ENCODE peak calls at places on chromosomes 1 and 21, in four cellular contexts. S is neuronal stem cell, W is pancreas, E is substantia nigra. N is an unnamed sample.

GRCh38 chr1:65425697-65426096 is 5.2 kb downstream of the LEPR start:
- DNase-seq in W (no peak), E (no peak), S (no peak), N (no peak)

GRCh38 chr21:44982558-44983244 is 42.9 kb downstream of the SLX9 start:
- DNase-seq in S (no peak), W (no peak), E (no peak), N (no peak)

GRCh38 chr1:116907351-116907750 is 2.4 kb upstream of the PTGFRN start:
- DNase-seq in E (no peak), S (no peak), W (no peak), N (no peak)

GRCh38 chr1:25487628-25488027 is 55.8 kb upstream of the LDLRAP1 start:
- DNase-seq in W (no peak), S (no peak), E (no peak), N (no peak)

GRCh38 chr1:231951399-231951798 is 324.8 kb downstream of the DISC1 start:
- DNase-seq in W (no peak), E (no peak), S (no peak), N (no peak)

GRCh38 chr1:20151906-20152598 is 12.9 kb downstream of the PLA2G2F start:
- DNase-seq in W (peak; percentile 80), S (peak; percentile 70), E (peak; percentile 82), N (peak; percentile 59)

GRCh38 chr1:100811808-100812207 is 82.8 kb downstream of the EXTL2 start:
- DNase-seq in S (no peak), E (no peak), W (no peak), N (no peak)

GRCh38 chr1:73556270-73556669 is 641.7 kb downstream of the LRRIQ3 start:
- DNase-seq in W (no peak), E (no peak), S (no peak), N (no peak)

GRCh38 chr1:111099289-111099688 is 40.6 kb downstream of the DRAM2 start:
- DNase-seq in W (no peak), E (no peak), S (no peak), N (no peak)

GRCh38 chr1:201153474-201154388 is 543 bp downstream of the TMEM9 start:
- DNase-seq in S (no peak), W (no peak), E (no peak), N (no peak)

GRCh38 chr1:58971629-58972140 is 187.8 kb upstream of the JUN start:
- DNase-seq in E (no peak), S (no peak), W (no peak), N (no peak)

GRCh38 chr1:1376551-1377226 is 1.7 kb upstream of the AURKAIP1 start:
- DNase-seq in S (no peak), E (no peak), W (no peak), N (no peak)

GRCh38 chr21:33820371-33820770 is 95.2 kb downstream of the ATP5PO start:
- DNase-seq in W (no peak), S (no peak), E (no peak), N (no peak)

GRCh38 chr1:209630383-209631219 is 21.6 kb downstream of the LAMB3 start:
- DNase-seq in W (no peak), E (no peak), S (no peak), N (no peak)

GRCh38 chr1:216788671-216789070 is 65.4 kb upstream of the ESRRG start:
- DNase-seq in E (no peak), S (no peak), W (no peak), N (no peak)

GRCh38 chr1:224292419-224292818 is 37.6 kb downstream of the NVL start:
- DNase-seq in E (no peak), S (no peak), W (no peak), N (no peak)

GRCh38 chr1:159929155-159930051 is 4.1 kb upstream of the TAGLN2 start:
- DNase-seq in E (no peak), S (no peak), W (peak; percentile 94), N (no peak)

GRCh38 chr1:2632561-2633361 is at the start of gene MMEL1:
- DNase-seq in E (no peak), W (no peak), S (no peak), N (no peak)

GRCh38 chr1:2375246-2375922 is 16.0 kb downstream of the MORN1 start:
- DNase-seq in S (no peak), E (no peak), W (no peak), N (no peak)

N was measured in amygdala.